ENCODE peak calls at places on chromosomes 12 and 14, in five cellular contexts. D, N, A, I and C are unnamed samples.

GRCh38 chr14:64938972-64939816 is 3.4 kb downstream of the GPX2 start:
- DNase-seq in D (no peak), N (no peak), A (no peak), I (no peak), C (no peak)

GRCh38 chr14:90722590-90722989 is 93.6 kb downstream of the TTC7B start:
- DNase-seq in D (no peak), N (no peak), A (no peak), I (no peak), C (no peak)

GRCh38 chr14:76267322-76268012 is 108.5 kb upstream of the ESRRB start:
- DNase-seq in D (no peak), N (no peak), A (no peak), I (peak), C (peak)

GRCh38 chr14:67673451-67673850 is 981 bp downstream of the VTI1B start:
- DNase-seq in D (no peak), N (no peak), A (no peak), I (peak), C (no peak)

GRCh38 chr14:87017335-87017734 is 975.6 kb downstream of the GALC start:
- DNase-seq in D (no peak), N (no peak), A (no peak), I (no peak), C (no peak)

GRCh38 chr12:31558521-31558920 is 32.4 kb downstream of the DENND5B start:
- DNase-seq in D (no peak), N (peak), A (no peak), I (peak), C (peak)

GRCh38 chr12:115351513-115352077 is 667.6 kb upstream of the TBX3 start:
- DNase-seq in D (no peak), N (peak), A (no peak), I (peak), C (no peak)

GRCh38 chr14:32211068-32211404 is 8.0 kb upstream of the RNU6-8 start:
- DNase-seq in D (no peak), N (no peak), A (no peak), I (no peak), C (no peak)